ENCODE peak calls at places on chromosomes 3 and 15, in five cellular contexts. T is fibroblast of pulmonary artery, Q is NB4, L is endodermal cell, J is epithelial cell of esophagus. W is an unnamed sample.

GRCh38 chr15:98581715-98582114 is 66.6 kb upstream of the IGF1R start:
- DNase-seq in J (peak), Q (no peak), L (no peak), T (no peak), W (no peak)

GRCh38 chr3:21294768-21295167 is 456.2 kb downstream of the ZNF385D start:
- DNase-seq in T (peak), J (peak), Q (no peak), L (no peak), W (no peak)

GRCh38 chr3:10648181-10648580 is 142.8 kb upstream of the ATP2B2 start:
- DNase-seq in L (no peak), Q (no peak), T (no peak), J (peak), W (no peak)

GRCh38 chr3:156307704-156308103 is 187.3 kb downstream of the KCNAB1 start:
- DNase-seq in T (peak), Q (no peak), J (peak), L (no peak), W (no peak)

GRCh38 chr3:42638339-42638842 is 15.1 kb upstream of the ZBTB47 start:
- DNase-seq in L (no peak), Q (no peak), T (no peak), J (no peak), W (no peak)

GRCh38 chr15:73677146-73677607 is 7.0 kb upstream of the CD276 start:
- DNase-seq in J (peak), T (peak), L (peak), Q (peak), W (peak)

GRCh38 chr3:53085476-53085875 is 39.6 kb upstream of the SFMBT1 start:
- DNase-seq in T (no peak), L (no peak), J (no peak), Q (no peak), W (no peak)

GRCh38 chr3:71389911-71390573 is 193.5 kb downstream of the FOXP1 start:
- DNase-seq in Q (no peak), J (peak), L (peak), T (peak), W (peak)

GRCh38 chr3:42733501-42734262 is 31.1 kb upstream of the HHATL start:
- DNase-seq in J (no peak), L (peak), T (no peak), Q (no peak), W (no peak)

GRCh38 chr3:5002174-5002870 is 23.1 kb downstream of the BHLHE40 start:
- DNase-seq in J (no peak), T (no peak), Q (peak), L (peak), W (no peak)

GRCh38 chr15:48855501-48856440 is 22.2 kb upstream of the EID1 start:
- DNase-seq in T (peak), J (peak), L (peak), Q (no peak), W (no peak)

GRCh38 chr15:70488002-70488605 is 275.3 kb downstream of the UACA start:
- DNase-seq in Q (peak), L (peak), T (peak), J (peak), W (peak)

DNA sequence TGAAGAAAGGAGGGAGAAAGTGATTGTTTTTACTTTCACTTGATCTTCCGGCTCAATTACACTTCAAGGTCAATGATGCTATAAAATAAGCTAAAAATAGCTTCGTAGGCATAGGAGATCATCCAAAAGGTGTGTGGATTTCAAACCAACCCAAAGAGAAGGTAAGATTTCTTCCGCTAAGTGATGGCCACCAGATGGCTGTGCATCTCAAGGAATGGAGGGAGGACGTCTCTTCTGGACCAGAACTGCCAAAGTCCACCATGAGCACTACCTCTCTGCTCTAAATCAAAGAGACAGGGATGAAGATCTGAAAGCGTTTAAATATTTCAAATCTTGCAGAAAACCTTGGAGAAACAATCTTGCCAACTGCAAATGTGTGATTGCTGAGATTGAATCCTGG is 199.1 kb upstream of the ZPLD1 start:
- DNase-seq in Q (peak), T (peak), L (peak), J (peak), W (no peak)
- TF ChIP-seq CTCF in Q (peak), T (peak), L (peak), J (peak), W (peak)

GRCh38 chr15:41465822-41466421 is 27.8 kb upstream of the ITPKA start:
- DNase-seq in J (peak), T (peak), L (no peak), Q (peak), W (no peak)
- TF ChIP-seq CTCF in J (peak), T (peak), L (peak), Q (peak), W (peak)

GRCh38 chr15:66706840-66707239 is 4.8 kb downstream of the SMAD6 start:
- DNase-seq in T (no peak), J (no peak), Q (no peak), L (no peak), W (no peak)

GRCh38 chr15:66708389-66708788 is 6.4 kb downstream of the SMAD6 start:
- DNase-seq in J (no peak), Q (no peak), L (no peak), T (no peak), W (no peak)

GRCh38 chr15:66705277-66705927 is 3.4 kb downstream of the SMAD6 start:
- DNase-seq in L (no peak), T (no peak), J (no peak), Q (no peak), W (no peak)

GRCh38 chr15:66706225-66706732 is 4.2 kb downstream of the SMAD6 start:
- DNase-seq in T (peak), J (no peak), L (peak), Q (no peak), W (no peak)

DNA sequence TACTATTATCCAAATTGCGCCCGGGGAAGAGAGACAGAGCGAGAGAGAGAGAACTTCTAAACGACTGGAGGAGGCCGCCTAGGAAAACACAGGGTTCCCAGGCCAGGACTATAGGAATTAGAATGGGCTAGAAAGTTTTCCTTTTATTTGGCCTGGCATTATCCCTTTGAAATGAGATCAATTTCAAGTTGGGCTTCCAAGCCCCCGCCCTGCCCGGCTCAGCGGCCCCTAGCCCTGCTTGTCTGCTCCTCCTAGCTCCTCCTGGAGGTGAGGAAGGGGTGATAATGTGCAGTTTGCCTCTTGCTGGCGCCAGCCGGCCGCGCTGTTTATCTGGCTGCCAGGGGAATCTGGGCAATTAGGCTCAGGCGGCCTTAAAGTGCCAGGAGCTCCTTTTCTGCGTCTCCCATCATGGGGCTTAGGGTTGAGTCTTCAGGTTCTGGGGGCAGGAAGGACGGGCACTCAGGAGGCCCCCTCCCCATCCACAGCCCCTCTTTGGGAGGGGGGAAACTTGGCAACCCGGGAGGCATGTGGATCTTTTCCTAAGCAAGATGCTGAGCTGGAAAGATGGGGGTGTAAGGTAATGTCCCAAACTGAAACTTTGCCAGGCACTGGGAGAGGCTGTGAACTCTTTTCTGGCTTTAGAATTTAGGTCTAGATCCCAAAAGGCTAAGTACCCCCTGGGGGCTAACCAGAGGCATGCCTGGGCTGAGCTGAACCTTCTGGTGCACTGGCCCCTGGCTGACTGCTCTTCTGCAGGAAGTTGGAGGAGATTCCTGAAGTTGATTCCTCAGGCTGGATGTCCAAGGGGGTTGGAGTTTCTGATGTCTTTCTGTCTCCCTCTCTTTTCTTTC is 5.5 kb downstream of the SMAD6 start:
- DNase-seq in L (peak), Q (no peak), T (peak), J (peak), W (no peak)
- TF ChIP-seq CTCF in L (peak), Q (no peak), T (peak), J (peak), W (no peak)

GRCh38 chr15:89500397-89501270 is 4.3 kb upstream of the RHCG start:
- DNase-seq in T (no peak), J (peak), Q (no peak), L (peak), W (no peak)
- TF ChIP-seq CTCF in T (peak), J (peak), Q (peak), L (peak), W (no peak)

DNA sequence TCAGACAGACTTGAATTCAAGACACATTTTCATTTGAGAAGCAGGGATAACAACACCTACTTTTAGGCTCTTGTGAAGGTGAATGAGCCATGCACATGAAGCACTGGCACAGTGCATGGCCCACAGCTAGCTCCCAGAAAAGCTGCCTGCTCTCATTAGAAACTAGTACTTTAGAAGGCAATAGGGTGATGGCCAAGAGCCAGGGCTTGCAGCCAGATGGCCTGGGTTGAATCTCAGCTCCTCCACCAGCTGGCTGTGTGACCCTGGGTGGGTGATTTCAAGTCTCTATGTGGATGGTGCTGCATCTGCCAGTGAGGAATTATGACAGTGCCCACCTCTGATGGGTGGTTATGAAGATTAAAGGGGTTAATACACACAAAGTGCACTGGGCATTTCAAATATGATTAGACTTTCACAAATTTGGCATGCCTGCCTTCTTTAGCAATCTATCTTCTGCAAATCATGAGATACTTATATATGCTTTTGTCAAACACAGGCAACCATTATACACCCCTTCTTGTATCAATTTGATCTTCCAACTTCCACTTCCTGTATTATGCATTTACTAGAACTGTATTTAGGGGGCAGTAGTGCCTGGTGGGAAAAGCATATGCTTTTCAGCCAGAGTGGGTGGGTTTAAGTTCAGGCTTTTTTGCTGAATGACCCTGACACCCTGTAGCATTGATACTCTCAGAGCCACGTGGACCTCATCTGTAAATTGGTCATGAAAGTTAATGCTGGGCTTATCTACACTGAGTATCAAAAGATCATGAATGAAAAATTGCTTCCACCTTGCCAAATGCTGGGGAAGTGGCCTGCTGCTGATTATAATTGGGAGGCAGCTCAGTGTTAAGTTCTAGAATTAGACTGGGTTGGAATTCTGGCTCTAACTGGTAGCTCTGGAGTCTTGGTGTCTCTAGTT is 34.7 kb upstream of the RBP1 start:
- DNase-seq in Q (no peak), T (peak), J (no peak), L (no peak), W (no peak)
- TF ChIP-seq CTCF in Q (no peak), T (no peak), J (no peak), L (no peak), W (no peak)

GRCh38 chr3:124666067-124666466 is 64.2 kb upstream of the UMPS start:
- DNase-seq in Q (no peak), J (no peak), L (no peak), T (no peak), W (no peak)

GRCh38 chr3:124671123-124671522 is 59.1 kb upstream of the UMPS start:
- DNase-seq in L (no peak), J (no peak), Q (no peak), T (no peak), W (no peak)

GRCh38 chr3:124674336-124674735 is 55.9 kb upstream of the UMPS start:
- DNase-seq in Q (no peak), T (no peak), J (no peak), L (no peak), W (no peak)

GRCh38 chr3:124664804-124665203 is 65.4 kb upstream of the UMPS start:
- DNase-seq in T (no peak), Q (no peak), J (no peak), L (no peak), W (no peak)

DNA sequence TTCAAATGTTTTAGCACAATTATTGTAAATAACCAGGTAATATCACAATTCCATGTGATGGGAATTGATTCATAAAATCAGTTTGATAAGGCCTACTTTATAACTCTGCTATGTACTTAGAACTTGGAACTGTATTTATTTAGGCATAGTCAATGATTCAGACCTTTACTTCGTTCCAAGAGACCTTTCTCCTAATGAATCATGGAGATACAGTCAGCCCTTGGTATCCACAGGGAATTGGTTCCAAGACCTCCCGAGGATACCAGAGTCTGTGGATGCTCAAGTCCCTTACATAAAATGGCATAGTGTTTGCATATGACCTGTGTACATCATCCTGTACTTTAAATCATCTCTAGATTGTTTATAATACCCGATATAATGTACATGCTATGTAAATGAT is 60.8 kb upstream of the UMPS start:
- DNase-seq in T (peak), J (peak), Q (no peak), L (no peak), W (no peak)
- TF ChIP-seq CTCF in T (no peak), J (no peak), Q (no peak), L (no peak), W (no peak)

GRCh38 chr3:135918600-135918999 is 46.9 kb upstream of the PPP2R3A start:
- DNase-seq in Q (peak), J (peak), L (no peak), T (peak), W (no peak)
- TF ChIP-seq CTCF in Q (peak), J (peak), L (peak), T (peak), W (no peak)

W was measured in CD4-positive, alpha-beta T cell.